ENCODE peak calls at places on chromosomes 12 and 14, in ten cellular contexts. W is A549, B is HFFc6, N is AG10803, J is nephron progenitor cell, E is endothelial cell, V is kidney epithelial cell, I is right lobe of liver, A is cardiac fibroblast, U is activated B cell treated with CpG ODN at 0.5 μM for 24 hours. O is an unnamed sample.

GRCh38 chr14:55721353-55721752 is 141.3 kb downstream of the KTN1 start:
- DNase-seq in W (no peak), B (peak), N (peak), J (no peak), E (no peak), V (peak), I (no peak), A (peak), U (no peak), O (no peak)

GRCh38 chr12:47867496-47867941 is 37.3 kb downstream of the VDR start:
- DNase-seq in W (no peak), B (peak), N (peak), J (no peak), E (no peak), V (peak), I (no peak), A (peak), U (no peak), O (no peak)

GRCh38 chr12:78210894-78211302 is 380.2 kb downstream of the NAV3 start:
- DNase-seq in W (no peak), B (peak), N (peak), J (no peak), E (no peak), V (peak), I (no peak), A (peak), U (no peak), O (no peak)

GRCh38 chr12:50041962-50042361 is 15.4 kb upstream of the ASIC1 start:
- DNase-seq in W (no peak), B (no peak), N (no peak), J (no peak), E (no peak), V (no peak), I (no peak), A (no peak), U (no peak), O (no peak)

GRCh38 chr12:4274396-4274959 is 916 bp downstream of the CCND2 start:
- DNase-seq in W (no peak), B (no peak), N (no peak), J (peak), E (peak), V (no peak), I (no peak), A (peak), U (no peak), O (peak)

GRCh38 chr12:93970892-93971688 is 177.3 kb upstream of the PLXNC1 start:
- DNase-seq in W (no peak), B (peak), N (no peak), J (no peak), E (no peak), V (no peak), I (no peak), A (peak), U (no peak), O (no peak)

GRCh38 chr14:32038876-32039275 is 38.2 kb upstream of the ARHGAP5 start:
- DNase-seq in W (no peak), B (no peak), N (no peak), J (no peak), E (no peak), V (no peak), I (no peak), A (no peak), U (no peak), O (no peak)

GRCh38 chr12:69056743-69057515 is 124.0 kb upstream of the CPM start:
- DNase-seq in W (no peak), B (peak), N (peak), J (no peak), E (no peak), V (no peak), I (no peak), A (peak), U (no peak), O (no peak)

GRCh38 chr12:126811401-126811800 is 1455.6 kb upstream of the TMEM132C start:
- DNase-seq in W (no peak), B (no peak), N (no peak), J (peak), E (no peak), V (no peak), I (no peak), A (peak), U (no peak), O (no peak)

GRCh38 chr12:75852143-75852542 is 179.4 kb downstream of the PHLDA1 start:
- DNase-seq in W (no peak), B (peak), N (peak), J (no peak), E (no peak), V (peak), I (no peak), A (no peak), U (no peak), O (no peak)

GRCh38 chr12:6541371-6542165 is 7.3 kb downstream of the GAPDH start:
- DNase-seq in W (no peak), B (no peak), N (no peak), J (no peak), E (no peak), V (no peak), I (no peak), A (no peak), U (no peak), O (no peak)

GRCh38 chr12:6538420-6539275 is 4.3 kb downstream of the GAPDH start:
- DNase-seq in W (peak), B (peak), N (peak), J (no peak), E (no peak), V (no peak), I (no peak), A (peak), U (no peak), O (no peak)

GRCh38 chr12:6542209-6543009 is 8.1 kb downstream of the GAPDH start:
- DNase-seq in W (no peak), B (no peak), N (no peak), J (no peak), E (no peak), V (no peak), I (peak), A (no peak), U (no peak), O (no peak)

GRCh38 chr12:6539276-6540134 is 5.2 kb downstream of the GAPDH start:
- DNase-seq in W (peak), B (no peak), N (no peak), J (no peak), E (no peak), V (no peak), I (no peak), A (peak), U (no peak), O (no peak)

DNA sequence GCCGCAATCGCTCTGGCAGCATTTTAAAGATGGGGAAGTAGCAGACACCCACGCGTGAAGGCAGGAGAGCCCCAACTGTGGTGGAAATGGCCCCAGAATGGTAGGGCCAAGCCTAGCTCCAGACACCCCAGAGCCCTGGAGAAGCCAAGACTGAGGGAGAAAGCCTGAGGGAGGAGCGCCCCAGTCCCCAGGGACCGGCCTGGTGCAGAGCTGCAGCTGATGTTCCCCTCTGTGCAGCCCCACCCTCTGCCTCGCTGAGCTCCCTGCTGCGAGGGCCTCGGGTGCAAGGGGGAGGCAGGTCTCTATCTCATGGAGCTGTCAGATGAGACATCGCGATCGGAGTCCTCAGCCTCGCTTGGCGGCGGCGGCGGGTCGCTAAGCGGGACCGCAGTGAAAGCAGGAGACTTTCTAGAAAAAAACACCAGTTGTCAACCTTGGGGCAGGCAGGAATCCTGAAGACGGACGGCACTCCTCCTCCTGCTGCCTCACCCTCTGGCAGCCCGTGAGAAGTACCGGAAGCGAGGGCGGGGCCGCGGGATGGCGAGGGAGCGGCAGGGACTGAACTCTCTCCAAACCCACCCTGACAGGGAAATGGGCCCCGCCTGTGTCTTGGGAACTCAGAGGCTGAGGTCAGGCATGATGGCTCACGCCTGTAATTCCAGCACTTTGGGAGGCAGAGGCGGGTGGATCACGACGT is 6.0 kb downstream of the GAPDH start:
- DNase-seq in W (peak), B (peak), N (peak), J (peak), E (peak), V (no peak), I (peak), A (peak), U (no peak), O (no peak)
- TF ChIP-seq CTCF in W (no peak), B (no peak), N (no peak), J (no peak), E (no peak), V (no peak), I (no peak), A (no peak), U (no peak), O (no peak)

GRCh38 chr12:57546438-57547365 is at the start of gene DCTN2:
- DNase-seq in W (peak), B (peak), N (peak), J (peak), E (peak), V (peak), I (peak), A (peak), U (peak), O (peak)
- TF ChIP-seq CTCF in W (no peak), B (peak), N (peak), J (no peak), E (no peak), V (peak), I (no peak), A (peak), U (no peak), O (no peak)

DNA sequence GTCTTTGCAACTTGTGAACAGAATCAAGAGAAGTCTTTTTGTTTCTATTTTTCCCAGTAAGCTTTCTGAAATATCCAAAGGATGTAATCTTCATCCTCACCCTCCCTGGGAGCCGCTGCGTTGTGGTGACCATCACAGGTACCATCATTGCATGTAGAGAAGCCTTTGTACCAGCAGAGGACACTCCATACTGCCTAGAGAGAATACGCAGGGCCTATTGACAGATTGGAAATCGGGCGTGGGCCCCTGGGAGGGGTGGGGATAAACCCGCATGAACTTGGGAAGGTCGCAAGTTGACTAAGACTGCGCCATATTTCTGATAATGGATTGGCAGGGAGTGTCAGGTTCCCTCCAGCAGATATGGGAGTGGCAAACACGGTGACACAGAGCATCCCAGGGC is 12.7 kb downstream of the KRT1 start:
- DNase-seq in W (peak), B (no peak), N (no peak), J (no peak), E (no peak), V (no peak), I (no peak), A (no peak), U (no peak), O (no peak)
- TF ChIP-seq CTCF in W (peak), B (peak), N (peak), J (no peak), E (no peak), V (no peak), I (no peak), A (peak), U (no peak), O (no peak)

GRCh38 chr14:92603309-92604257 is 90.0 kb downstream of the RIN3 start:
- DNase-seq in W (no peak), B (peak), N (peak), J (peak), E (no peak), V (no peak), I (no peak), A (peak), U (no peak), O (peak)
- TF ChIP-seq CTCF in W (peak), B (peak), N (peak), J (no peak), E (no peak), V (peak), I (peak), A (peak), U (no peak), O (peak)

DNA sequence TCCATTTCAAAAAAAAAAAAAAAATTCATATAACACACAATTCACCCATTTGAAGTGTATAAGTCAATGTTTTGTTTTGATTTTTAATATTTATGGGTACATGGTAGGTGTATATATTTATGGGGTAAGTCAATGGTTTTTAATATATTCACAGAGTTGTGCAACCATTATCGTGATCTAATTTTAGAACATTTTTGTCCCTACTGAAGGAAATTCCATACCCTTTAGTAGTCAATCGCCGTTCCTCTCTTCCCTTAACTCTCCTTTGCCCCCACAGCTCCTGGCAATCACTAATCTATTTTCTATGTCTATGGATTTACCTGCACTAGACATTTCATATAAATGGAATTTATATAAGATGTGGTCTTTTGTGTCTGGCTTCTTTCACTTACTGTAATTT is 92.8 kb downstream of the TRAFD1 start:
- DNase-seq in W (no peak), B (peak), N (peak), J (no peak), E (no peak), V (no peak), I (no peak), A (peak), U (no peak), O (no peak)
- TF ChIP-seq CTCF in W (no peak), B (no peak), N (no peak), J (no peak), E (no peak), V (no peak), I (no peak), A (no peak), U (no peak), O (no peak)

GRCh38 chr12:89477633-89478279 is 46.8 kb downstream of the GALNT4 start:
- DNase-seq in W (no peak), B (no peak), N (no peak), J (no peak), E (no peak), V (no peak), I (no peak), A (no peak), U (no peak), O (no peak)
- TF ChIP-seq CTCF in W (no peak), B (no peak), N (no peak), J (no peak), E (no peak), V (no peak), I (no peak), A (no peak), U (no peak), O (no peak)

DNA sequence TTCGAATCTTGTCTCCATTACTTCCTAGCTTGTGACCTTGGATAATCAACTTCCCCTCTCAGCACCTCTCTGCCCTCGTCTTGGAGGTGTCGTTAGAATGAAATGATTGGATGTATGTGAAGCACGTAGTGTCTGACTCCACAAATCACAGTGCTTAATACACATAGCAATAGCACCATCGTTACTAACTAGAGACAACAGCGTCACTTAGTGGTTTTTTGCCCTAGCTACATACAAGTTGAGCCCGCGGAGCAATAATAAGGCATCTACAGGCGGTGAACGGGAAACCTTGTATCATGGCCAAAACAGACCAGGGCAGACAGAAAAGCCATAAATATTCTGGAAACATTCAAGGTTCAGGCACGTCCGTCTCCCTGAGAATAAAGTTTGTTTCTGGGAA is 154.9 kb downstream of the ASCL4 start:
- DNase-seq in W (peak), B (no peak), N (peak), J (no peak), E (no peak), V (no peak), I (no peak), A (peak), U (no peak), O (no peak)
- TF ChIP-seq CTCF in W (peak), B (no peak), N (peak), J (peak), E (no peak), V (no peak), I (no peak), A (no peak), U (no peak), O (no peak)

GRCh38 chr14:61186793-61187641 is 94.1 kb downstream of the TMEM30B start:
- DNase-seq in W (no peak), B (no peak), N (no peak), J (no peak), E (peak), V (no peak), I (no peak), A (no peak), U (no peak), O (no peak)

GRCh38 chr14:61186341-61186740 is 94.8 kb downstream of the TMEM30B start:
- DNase-seq in W (no peak), B (no peak), N (no peak), J (no peak), E (no peak), V (no peak), I (no peak), A (no peak), U (no peak), O (no peak)

GRCh38 chr14:61188936-61189808 is 92.0 kb downstream of the TMEM30B start:
- DNase-seq in W (peak), B (peak), N (peak), J (peak), E (peak), V (no peak), I (peak), A (peak), U (no peak), O (no peak)

GRCh38 chr14:61187642-61187905 is 93.6 kb downstream of the TMEM30B start:
- DNase-seq in W (no peak), B (no peak), N (no peak), J (no peak), E (no peak), V (no peak), I (no peak), A (no peak), U (no peak), O (no peak)

GRCh38 chr14:61188196-61188595 is 92.9 kb downstream of the TMEM30B start:
- DNase-seq in W (peak), B (no peak), N (no peak), J (peak), E (no peak), V (no peak), I (peak), A (peak), U (no peak), O (no peak)
- TF ChIP-seq CTCF in W (no peak), B (no peak), N (no peak), J (no peak), E (no peak), V (no peak), I (no peak), A (no peak), U (no peak), O (no peak)

GRCh38 chr12:111330800-111331752 is 37.8 kb downstream of the PHETA1 start:
- DNase-seq in W (peak), B (peak), N (peak), J (no peak), E (no peak), V (peak), I (no peak), A (peak), U (no peak), O (no peak)
- TF ChIP-seq CTCF in W (peak), B (peak), N (peak), J (peak), E (peak), V (peak), I (peak), A (peak), U (no peak), O (no peak)